ENCODE peak calls at places on chromosomes 11 and 22, in eight cellular contexts. E, G, S, V, D, U, Z and R are unnamed samples.

GRCh38 chr11:31808268-31808667 is 2.9 kb downstream of the PAX6 start:
- DNase-seq in G (no peak), Z (no peak), V (no peak), S (no peak), D (no peak), U (no peak), E (no peak), R (no peak)

GRCh38 chr22:47250995-47251765 is 488.7 kb downstream of the TBC1D22A start:
- DNase-seq in Z (no peak), G (no peak), V (no peak), S (no peak), U (no peak), E (no peak), D (no peak), R (no peak)

GRCh38 chr11:873723-874122 is 31.1 kb downstream of the TSPAN4 start:
- DNase-seq in S (no peak), U (no peak), G (no peak), D (no peak), E (no peak), V (no peak), Z (no peak), R (no peak)

GRCh38 chr11:31810779-31811647 is at the start of gene PAX6:
- DNase-seq in G (peak; percentile 41), U (no peak), Z (peak; percentile 52), E (peak; percentile 97), S (peak; percentile 67), D (no peak), V (peak; percentile 43), R (peak; percentile 36)

GRCh38 chr11:115607621-115608191 is 103.5 kb upstream of the CADM1 start:
- DNase-seq in G (no peak), S (no peak), Z (no peak), U (no peak), D (no peak), V (no peak), E (peak; percentile 31), R (peak; percentile 37)

GRCh38 chr11:57116654-57117053 is 65.1 kb upstream of the LRRC55 start:
- DNase-seq in D (no peak), V (no peak), E (peak; percentile 64), G (no peak), U (peak; percentile 41), S (peak; percentile 66), Z (peak; percentile 61), R (peak; percentile 74)

GRCh38 chr11:15307600-15307999 is 192.9 kb downstream of the INSC start:
- DNase-seq in U (no peak), Z (no peak), E (peak; percentile 29), V (no peak), G (no peak), S (no peak), D (no peak), R (no peak)

GRCh38 chr11:64742940-64743590 is 877 bp downstream of the RASGRP2 start:
- DNase-seq in S (peak; percentile 32), G (peak; percentile 81), E (peak; percentile 70), Z (peak; percentile 82), U (peak; percentile 74), V (peak; percentile 79), D (no peak), R (peak; percentile 45)

GRCh38 chr11:83007477-83007876 is 64.2 kb downstream of the RAB30 start:
- DNase-seq in Z (no peak), D (no peak), V (no peak), S (no peak), G (no peak), U (no peak), E (no peak), R (no peak)

GRCh38 chr11:76823481-76824028 is 37.2 kb upstream of the ACER3 start:
- DNase-seq in D (no peak), V (no peak), G (no peak), Z (no peak), S (peak; percentile 95), E (no peak), U (peak; percentile 27), R (peak; percentile 83)

GRCh38 chr11:70567680-70568503 is 169.6 kb downstream of the CTTN start:
- DNase-seq in S (peak; percentile 32), V (no peak), G (no peak), U (peak; percentile 78), D (no peak), E (peak; percentile 51), Z (peak; percentile 32), R (peak; percentile 59)

DNA sequence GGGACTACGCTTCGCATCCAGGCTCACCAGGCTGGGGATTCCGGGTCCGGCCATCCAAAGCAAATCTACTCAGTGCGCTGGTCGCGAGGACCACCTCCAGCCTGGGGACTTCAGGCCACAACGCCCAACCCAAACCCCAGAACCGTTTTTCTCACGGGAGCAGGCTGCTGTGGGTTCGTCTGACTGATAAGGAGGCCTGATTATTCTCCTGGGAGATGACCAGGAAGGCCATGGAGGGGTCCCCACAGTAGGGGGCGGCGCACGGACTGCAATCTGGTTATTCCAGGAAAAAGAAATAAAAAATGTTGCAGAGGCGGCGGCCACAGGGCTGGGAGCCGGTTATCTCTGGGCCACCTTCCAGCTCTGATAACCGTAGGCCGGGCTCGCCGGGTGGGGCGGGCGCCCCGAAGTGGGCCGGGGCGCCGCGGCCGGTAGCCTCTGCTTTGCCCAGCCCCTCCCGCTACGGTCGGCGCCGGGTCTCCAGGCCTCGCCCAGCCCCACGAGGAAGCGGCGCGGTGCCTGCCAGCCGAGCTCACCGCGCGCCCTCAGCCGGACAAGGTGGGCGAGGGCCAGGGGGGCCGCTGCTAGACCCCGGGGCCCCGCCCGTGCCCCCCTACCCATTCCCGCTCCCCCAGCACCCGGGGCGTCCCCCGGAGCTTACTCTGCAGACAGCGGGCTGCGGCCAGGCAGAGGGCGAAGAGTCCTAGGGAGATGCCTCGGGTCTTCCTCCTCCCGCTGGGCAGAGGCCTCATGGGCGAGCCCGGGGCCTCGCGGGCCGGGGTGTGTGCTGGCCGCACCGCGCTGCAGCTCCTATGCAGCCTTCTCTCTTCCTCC is 450 bp downstream of the VSTM5 start:
- DNase-seq in S (no peak), Z (peak; percentile 33), U (peak; percentile 79), E (peak; percentile 38), D (no peak), V (no peak), G (no peak), R (peak; percentile 29)
- TF ChIP-seq CTCF in S (no peak), Z (no peak), U (no peak), E (no peak), D (no peak), V (no peak), G (no peak), R (no peak)

DNA sequence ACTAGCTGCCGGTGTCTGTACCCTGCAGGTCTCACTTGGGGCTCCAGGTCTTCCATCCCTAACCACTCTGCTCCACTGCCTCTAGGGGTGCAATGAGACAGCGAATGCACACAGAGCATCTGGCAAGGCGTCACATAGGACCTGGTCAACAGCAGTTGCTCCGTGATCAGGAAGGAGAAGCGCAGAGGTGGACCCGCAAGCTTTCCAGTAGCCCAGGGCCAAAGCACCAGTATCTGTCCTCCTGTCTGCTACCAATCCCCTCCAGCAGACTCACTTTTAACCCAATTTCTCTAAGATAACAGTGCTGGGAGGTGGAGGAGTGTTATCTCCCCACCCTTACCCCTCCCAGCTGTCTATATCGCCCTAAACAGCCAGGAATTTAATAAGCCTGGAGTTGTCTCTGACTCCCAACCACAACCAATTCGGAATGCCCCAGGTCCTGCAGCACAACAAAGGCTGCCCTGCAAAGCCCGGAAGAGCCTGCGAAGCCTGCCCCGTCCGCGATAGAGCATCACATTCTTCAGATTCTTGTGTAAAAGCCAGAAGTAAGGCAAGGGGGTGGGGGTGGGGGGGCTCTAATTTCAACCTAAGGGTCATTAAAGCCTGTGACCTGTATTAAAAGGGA is 19.3 kb downstream of the MYH9 start:
- DNase-seq in E (peak; percentile 94), V (no peak), G (no peak), S (peak; percentile 38), U (no peak), Z (peak; percentile 60), D (no peak), R (peak; percentile 87)
- H3K4me3 ChIP-seq in E (peak overlapping the region; percentile 18), V (no peak overlapping the region), G (no peak overlapping the region), S (no peak overlapping the region), U (no peak overlapping the region), Z (no peak overlapping the region), D (no peak overlapping the region), R (no peak overlapping the region)

GRCh38 chr11:103923473-103923931 is 112.9 kb upstream of the DDI1 start:
- DNase-seq in S (peak; percentile 77), G (no peak), E (no peak), U (no peak), Z (no peak), D (no peak), V (no peak), R (no peak)

GRCh38 chr11:103920449-103920848 is 116.0 kb upstream of the DDI1 start:
- DNase-seq in S (peak; percentile 52), V (no peak), E (no peak), D (no peak), G (no peak), U (no peak), Z (no peak), R (peak; percentile 14)

GRCh38 chr11:103924166-103925013 is 112.0 kb upstream of the DDI1 start:
- DNase-seq in S (no peak), Z (no peak), V (no peak), U (no peak), D (no peak), G (no peak), E (no peak), R (no peak)

DNA sequence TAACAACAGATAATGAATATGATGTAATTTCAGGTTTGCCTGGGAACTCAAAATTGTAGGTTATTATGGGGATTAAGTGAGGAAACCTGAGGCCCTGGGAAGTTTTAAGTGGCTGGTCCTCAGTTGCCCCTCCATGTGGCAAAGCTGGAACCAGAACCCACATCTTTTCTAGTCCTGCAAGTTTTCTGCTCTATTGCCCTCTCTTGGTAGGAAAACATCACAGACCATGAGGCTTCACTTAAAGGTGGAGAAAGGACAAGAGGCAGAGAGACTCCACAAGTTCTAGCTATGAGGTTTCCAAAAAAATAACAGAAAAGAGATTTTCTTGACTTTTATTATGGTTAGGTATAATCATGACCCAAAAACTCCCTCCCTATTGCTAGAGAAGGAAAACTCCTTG is 115.5 kb upstream of the DDI1 start:
- DNase-seq in D (no peak), S (no peak), E (no peak), V (no peak), G (no peak), Z (no peak), U (no peak), R (no peak)
- TF ChIP-seq CTCF in D (no peak), S (no peak), E (peak; percentile 7), V (no peak), G (no peak), Z (no peak), U (no peak), R (no peak)

GRCh38 chr11:118609380-118610219 is 2.2 kb downstream of the PHLDB1 start:
- DNase-seq in D (no peak), S (no peak), E (peak; percentile 56), G (no peak), V (no peak), U (no peak), Z (no peak), R (peak; percentile 56)

GRCh38 chr11:118610773-118611432 is 3.5 kb downstream of the PHLDB1 start:
- DNase-seq in D (no peak), S (peak; percentile 68), V (peak; percentile 82), E (peak; percentile 91), Z (peak; percentile 84), U (peak; percentile 87), G (peak; percentile 82), R (peak; percentile 83)

GRCh38 chr11:118614511-118614910 is 7.1 kb downstream of the PHLDB1 start:
- DNase-seq in Z (no peak), V (no peak), E (no peak), U (no peak), D (no peak), S (no peak), G (no peak), R (no peak)

GRCh38 chr11:118610220-118610772 is 2.9 kb downstream of the PHLDB1 start:
- DNase-seq in Z (no peak), E (peak; percentile 47), D (no peak), G (no peak), V (no peak), U (no peak), S (no peak), R (no peak)

GRCh38 chr11:118612378-118612777 is 5.0 kb downstream of the PHLDB1 start:
- DNase-seq in G (no peak), Z (no peak), V (no peak), E (peak; percentile 7), U (no peak), D (no peak), S (no peak), R (peak; percentile 93)
- H3K4me3 ChIP-seq in G (no peak overlapping the region), Z (no peak overlapping the region), V (no peak overlapping the region), E (no peak overlapping the region), U (no peak overlapping the region), D (no peak overlapping the region), S (no peak overlapping the region), R (no peak overlapping the region)